ENCODE peak calls at places on chromosome 16, in nine cellular contexts. T is hippocampal formation; C is skeletal muscle cell; S is fibroblast of pulmonary artery; U is H7; E is stromal cell of bone marrow; L is pancreas; Q is CD8-positive, alpha-beta T cell; V is C1 segment of cervical spinal cord. A is an unnamed sample.

GRCh38 chr16:65909310-65910050 is 457.0 kb upstream of the CDH5 start:
- DNase-seq in T (no peak), C (no peak), S (peak; percentile 21), L (no peak), E (peak; percentile 6), Q (no peak), U (no peak), V (no peak), A (peak; percentile 27)

GRCh38 chr16:14354561-14355351 is 275.3 kb downstream of the PARN start:
- DNase-seq in V (no peak), C (no peak), L (no peak), Q (no peak), S (peak; percentile 6), T (no peak), U (no peak), E (no peak), A (no peak)

GRCh38 chr16:49575352-49576172 is 202.0 kb downstream of the C16orf78 start:
- DNase-seq in L (peak; percentile 34), U (peak; percentile 79), T (no peak), C (no peak), S (no peak), V (peak; percentile 12), Q (no peak), E (no peak), A (no peak)

GRCh38 chr16:50276128-50276444 is 9.7 kb downstream of the ADCY7 start:
- DNase-seq in T (no peak), V (no peak), C (no peak), U (no peak), Q (no peak), E (no peak), L (no peak), S (no peak), A (no peak)

GRCh38 chr16:84271866-84272265 is 22.8 kb upstream of the WFDC1 start:
- DNase-seq in L (no peak), V (no peak), E (no peak), U (no peak), Q (no peak), T (no peak), S (no peak), C (no peak), A (no peak)

GRCh38 chr16:79269211-79269863 is 331.2 kb downstream of the MAF start:
- DNase-seq in C (no peak), S (no peak), T (no peak), Q (no peak), U (peak; percentile 47), E (no peak), L (no peak), V (no peak), A (no peak)

GRCh38 chr16:22070361-22071351 is 21.7 kb upstream of the VWA3A start:
- DNase-seq in L (no peak), S (peak; percentile 58), Q (no peak), T (no peak), U (no peak), E (peak; percentile 31), C (peak; percentile 50), V (no peak), A (no peak)

GRCh38 chr16:77599793-77600415 is 122.4 kb upstream of the NUDT7 start:
- DNase-seq in C (no peak), V (no peak), S (peak; percentile 64), U (no peak), E (no peak), T (no peak), L (no peak), Q (no peak), A (no peak)

GRCh38 chr16:79430129-79430789 is 170.3 kb downstream of the MAF start:
- DNase-seq in U (no peak), E (no peak), Q (no peak), V (no peak), C (no peak), L (no peak), T (no peak), S (no peak), A (peak; percentile 24)

GRCh38 chr16:627458-628239 is 3.1 kb upstream of the WFIKKN1 start:
- DNase-seq in Q (no peak), C (no peak), V (no peak), T (no peak), E (no peak), S (no peak), L (no peak), U (no peak), A (peak; percentile 92)

GRCh38 chr16:81702506-81702905 is 76.6 kb upstream of the PLCG2 start:
- DNase-seq in U (no peak), T (no peak), C (no peak), L (no peak), S (no peak), E (no peak), V (no peak), Q (no peak), A (no peak)

GRCh38 chr16:89484088-89484501 is 6.3 kb downstream of the ANKRD11 start:
- DNase-seq in Q (no peak), T (no peak), C (no peak), U (no peak), E (no peak), S (no peak), L (no peak), V (no peak), A (no peak)

GRCh38 chr16:55151901-55152300 is 172.1 kb upstream of the IRX6 start:
- DNase-seq in V (no peak), E (no peak), S (no peak), C (no peak), T (no peak), U (no peak), Q (no peak), L (no peak), A (no peak)

GRCh38 chr16:85379041-85380001 is 233.8 kb upstream of the GSE1 start:
- DNase-seq in V (no peak), L (no peak), Q (no peak), C (no peak), U (no peak), E (no peak), T (no peak), S (no peak), A (peak; percentile 43)

GRCh38 chr16:2224183-2224486 is 744 bp downstream of the E4F1 start:
- DNase-seq in V (no peak), T (no peak), U (no peak), L (no peak), C (no peak), E (no peak), Q (no peak), S (peak; percentile 63), A (no peak)

GRCh38 chr16:49700222-49700927 is 155.5 kb downstream of the ZNF423 start:
- DNase-seq in T (no peak), E (peak; percentile 6), U (peak; percentile 74), Q (no peak), V (no peak), L (no peak), S (no peak), C (no peak), A (no peak)

GRCh38 chr16:85350146-85350728 is 238.0 kb upstream of the CIBAR2 start:
- DNase-seq in C (no peak), E (no peak), T (no peak), U (no peak), L (peak; percentile 52), Q (no peak), V (no peak), S (no peak), A (no peak)

GRCh38 chr16:84032458-84033178 is 10.0 kb downstream of the SLC38A8 start:
- DNase-seq in C (no peak), Q (no peak), E (no peak), U (peak; percentile 80), L (no peak), S (no peak), T (no peak), V (no peak), A (no peak)

GRCh38 chr16:53022374-53022773 is 30.3 kb downstream of the CHD9NB start:
- DNase-seq in C (no peak), U (peak; percentile 64), E (peak; percentile 13), Q (no peak), V (peak; percentile 0), L (no peak), S (peak; percentile 70), T (peak; percentile 55), A (peak; percentile 22)

GRCh38 chr16:11542069-11542775 is 44.5 kb downstream of the LITAF start:
- DNase-seq in T (no peak), C (no peak), S (peak; percentile 52), E (no peak), U (no peak), L (no peak), V (no peak), Q (no peak), A (no peak)

A was measured in upper lobe of left lung.